ENCODE peak calls at places on chromosome 19, in four cellular contexts. One of them, this sample, is unnamed.

GRCh38 chr19:56974554-56975207 is 134.2 kb upstream of the PEG3 start:
- DNase-seq in Panc1: no peak
- DNase-seq in effector memory CD4-positive, alpha-beta T cell: no peak
- DNase-seq in left ventricle myocardium inferior: no peak
- DNase-seq in this sample: no peak

GRCh38 chr19:51103811-51104470 is 4.3 kb downstream of the CTU1 start:
- DNase-seq in effector memory CD4-positive, alpha-beta T cell: no peak
- DNase-seq in left ventricle myocardium inferior: no peak
- DNase-seq in Panc1: no peak
- DNase-seq in this sample: no peak

GRCh38 chr19:17183271-17183757 is 31.8 kb upstream of the USE1 start:
- DNase-seq in Panc1: no peak
- DNase-seq in left ventricle myocardium inferior: no peak
- DNase-seq in effector memory CD4-positive, alpha-beta T cell: no peak
- DNase-seq in this sample: no peak

GRCh38 chr19:14410775-14411134 is 8.4 kb downstream of the DDX39A start:
- DNase-seq in effector memory CD4-positive, alpha-beta T cell: no peak
- DNase-seq in left ventricle myocardium inferior: no peak
- DNase-seq in Panc1: no peak
- DNase-seq in this sample: no peak

GRCh38 chr19:13099073-13099999 is 3.3 kb downstream of the LYL1 start:
- DNase-seq in Panc1: no peak
- DNase-seq in left ventricle myocardium inferior: peak
- DNase-seq in effector memory CD4-positive, alpha-beta T cell: peak
- DNase-seq in this sample: peak

GRCh38 chr19:33442706-33443105 is 69.2 kb downstream of the CEBPG start:
- DNase-seq in left ventricle myocardium inferior: no peak
- DNase-seq in effector memory CD4-positive, alpha-beta T cell: no peak
- DNase-seq in Panc1: no peak
- DNase-seq in this sample: no peak

GRCh38 chr19:18086590-18087138 is at the start of gene IL12RB1:
- DNase-seq in Panc1: no peak
- DNase-seq in left ventricle myocardium inferior: no peak
- DNase-seq in effector memory CD4-positive, alpha-beta T cell: peak
- DNase-seq in this sample: peak

GRCh38 chr19:13835791-13836723 is 40.8 kb downstream of the ZSWIM4 start:
- DNase-seq in left ventricle myocardium inferior: peak
- DNase-seq in Panc1: no peak
- DNase-seq in effector memory CD4-positive, alpha-beta T cell: no peak
- DNase-seq in this sample: no peak

GRCh38 chr19:38209671-38210457 is 14.2 kb downstream of the DPF1 start:
- DNase-seq in effector memory CD4-positive, alpha-beta T cell: no peak
- DNase-seq in Panc1: no peak
- DNase-seq in left ventricle myocardium inferior: peak
- DNase-seq in this sample: no peak

GRCh38 chr19:16366056-16366432 is 41.4 kb downstream of the KLF2 start:
- DNase-seq in Panc1: no peak
- DNase-seq in left ventricle myocardium inferior: no peak
- DNase-seq in effector memory CD4-positive, alpha-beta T cell: no peak
- DNase-seq in this sample: no peak

GRCh38 chr19:15297416-15298224 is 34.7 kb downstream of the BRD4 start:
- DNase-seq in Panc1: peak
- DNase-seq in effector memory CD4-positive, alpha-beta T cell: no peak
- DNase-seq in left ventricle myocardium inferior: no peak
- DNase-seq in this sample: peak

GRCh38 chr19:44512326-44513298 is 12.3 kb upstream of the ZNF180 start:
- DNase-seq in Panc1: no peak
- DNase-seq in effector memory CD4-positive, alpha-beta T cell: no peak
- DNase-seq in left ventricle myocardium inferior: no peak
- DNase-seq in this sample: no peak

GRCh38 chr19:12786950-12787349 is 4.3 kb upstream of the JUNB start:
- DNase-seq in left ventricle myocardium inferior: no peak
- DNase-seq in effector memory CD4-positive, alpha-beta T cell: no peak
- DNase-seq in Panc1: no peak
- DNase-seq in this sample: no peak

GRCh38 chr19:3578390-3578789 is 5.6 kb downstream of the HMG20B start:
- DNase-seq in effector memory CD4-positive, alpha-beta T cell: no peak
- DNase-seq in Panc1: no peak
- DNase-seq in left ventricle myocardium inferior: no peak
- DNase-seq in this sample: no peak
- H3K27ac ChIP-seq in effector memory CD4-positive, alpha-beta T cell: no peak
- H3K27ac ChIP-seq in Panc1: no peak
- H3K27ac ChIP-seq in left ventricle myocardium inferior: no peak
- H3K27ac ChIP-seq in this sample: no peak

DNA sequence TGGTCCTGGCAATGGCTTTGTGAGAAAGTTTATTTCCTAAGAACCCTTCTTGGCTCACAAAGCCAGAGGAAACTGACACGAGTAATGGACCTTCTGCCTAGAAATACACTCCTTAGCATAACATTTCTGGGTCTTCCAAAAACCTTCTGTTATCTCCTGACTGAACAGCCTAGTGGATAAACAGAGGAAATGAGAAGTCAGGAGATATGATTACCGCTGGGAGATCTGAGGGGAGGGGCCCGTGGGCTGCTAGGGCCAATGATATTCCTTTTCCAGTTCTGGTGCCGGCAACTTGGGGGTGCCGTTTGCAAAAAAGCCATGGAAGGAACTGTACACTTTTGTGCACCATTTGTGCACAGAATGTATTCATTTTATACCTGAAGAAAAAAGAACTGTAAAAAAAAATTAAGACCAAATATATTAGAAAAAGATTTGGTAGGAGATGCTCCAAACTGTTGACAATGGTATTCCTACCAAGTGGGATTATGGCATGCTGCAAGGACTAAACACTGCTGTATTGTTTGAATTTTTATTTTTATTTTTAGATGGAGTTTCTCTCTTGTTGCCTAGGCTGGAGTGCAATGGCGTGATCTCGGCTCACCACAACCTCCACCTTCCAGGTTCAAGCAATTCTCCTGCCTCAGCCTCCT is 4.7 kb upstream of the SPC24 start:
- DNase-seq in left ventricle myocardium inferior: no peak
- DNase-seq in Panc1: no peak
- DNase-seq in effector memory CD4-positive, alpha-beta T cell: no peak
- DNase-seq in this sample: no peak
- H3K27ac ChIP-seq in left ventricle myocardium inferior: peak
- H3K27ac ChIP-seq in Panc1: no peak
- H3K27ac ChIP-seq in effector memory CD4-positive, alpha-beta T cell: no peak
- H3K27ac ChIP-seq in this sample: no peak

DNA sequence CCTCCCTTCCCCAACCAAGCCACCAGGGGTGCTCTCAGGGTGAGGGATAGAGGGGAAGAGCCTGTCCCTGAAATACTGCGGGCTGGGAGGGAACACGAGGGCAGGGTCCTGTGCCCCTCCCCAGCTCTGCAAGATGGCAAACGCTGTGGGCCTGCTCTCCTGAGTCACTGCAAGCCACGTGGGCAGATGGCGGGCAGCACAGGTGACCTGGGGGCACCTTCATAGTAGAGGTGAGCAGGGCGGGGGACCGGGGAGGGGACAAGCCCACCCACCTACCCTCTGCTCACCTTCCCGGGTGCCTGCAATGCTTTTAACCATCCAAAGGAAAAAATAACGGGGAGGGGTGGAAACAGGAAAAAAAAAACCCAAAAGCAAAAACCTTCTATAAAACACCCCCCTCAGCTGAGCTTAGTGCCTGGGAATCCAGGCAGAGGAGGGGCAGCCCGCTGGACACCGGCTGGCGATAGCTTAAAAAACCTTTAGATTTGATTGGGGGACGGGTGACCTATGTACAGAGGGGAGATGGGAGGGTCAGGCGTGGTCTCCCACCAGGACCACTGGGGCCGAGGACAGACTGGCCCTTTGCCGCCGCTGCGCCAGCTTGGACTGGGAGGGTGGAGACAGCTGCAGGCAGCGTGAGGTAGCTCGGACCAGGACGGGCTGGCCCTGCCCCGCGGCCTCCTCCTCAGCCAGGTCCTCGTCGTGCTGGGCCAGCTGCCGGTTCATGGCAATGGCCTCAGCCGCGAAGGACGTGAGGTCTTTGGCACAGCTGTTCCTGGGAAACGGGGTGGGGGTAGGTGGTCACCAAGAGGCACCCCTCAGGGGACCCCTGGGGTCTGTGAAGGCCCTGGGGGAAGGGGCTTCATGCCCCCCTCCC is 11.7 kb downstream of the MKNK2 start:
- DNase-seq in Panc1: no peak
- DNase-seq in effector memory CD4-positive, alpha-beta T cell: no peak
- DNase-seq in left ventricle myocardium inferior: no peak
- DNase-seq in this sample: no peak
- H3K27ac ChIP-seq in Panc1: no peak
- H3K27ac ChIP-seq in effector memory CD4-positive, alpha-beta T cell: peak
- H3K27ac ChIP-seq in left ventricle myocardium inferior: peak
- H3K27ac ChIP-seq in this sample: peak

GRCh38 chr19:48760514-48761221 is 5.3 kb downstream of the FGF21 start:
- DNase-seq in left ventricle myocardium inferior: no peak
- DNase-seq in Panc1: no peak
- DNase-seq in effector memory CD4-positive, alpha-beta T cell: no peak
- DNase-seq in this sample: no peak
- H3K27ac ChIP-seq in left ventricle myocardium inferior: peak
- H3K27ac ChIP-seq in Panc1: no peak
- H3K27ac ChIP-seq in effector memory CD4-positive, alpha-beta T cell: no peak
- H3K27ac ChIP-seq in this sample: no peak